ENCODE peak calls at places on chromosome 7, in six cellular contexts. One of them, this sample, is unnamed.

GRCh38 chr7:41220275-41220674 is 482.6 kb downstream of the INHBA start:
- DNase-seq in skeletal muscle cell: no peak
- DNase-seq in transverse colon: no peak
- DNase-seq in gastrocnemius medialis: no peak
- DNase-seq in GM23338: no peak
- DNase-seq in choroid plexus epithelial cell: no peak
- DNase-seq in this sample: no peak

GRCh38 chr7:8261711-8262695 is at the start of gene ICA1:
- DNase-seq in skeletal muscle cell: no peak
- DNase-seq in GM23338: peak
- DNase-seq in gastrocnemius medialis: peak
- DNase-seq in transverse colon: peak
- DNase-seq in choroid plexus epithelial cell: peak
- DNase-seq in this sample: no peak

GRCh38 chr7:27196287-27196739 is 3.6 kb downstream of the HOXA13 start:
- DNase-seq in GM23338: peak
- DNase-seq in skeletal muscle cell: no peak
- DNase-seq in transverse colon: peak
- DNase-seq in gastrocnemius medialis: no peak
- DNase-seq in choroid plexus epithelial cell: peak
- DNase-seq in this sample: peak

GRCh38 chr7:129690701-129691100 is 79.2 kb downstream of the NRF1 start:
- DNase-seq in transverse colon: no peak
- DNase-seq in gastrocnemius medialis: no peak
- DNase-seq in GM23338: no peak
- DNase-seq in skeletal muscle cell: no peak
- DNase-seq in choroid plexus epithelial cell: no peak
- DNase-seq in this sample: no peak

GRCh38 chr7:4271716-4272015 is 410.4 kb upstream of the FOXK1 start:
- DNase-seq in transverse colon: no peak
- DNase-seq in gastrocnemius medialis: no peak
- DNase-seq in GM23338: no peak
- DNase-seq in choroid plexus epithelial cell: no peak
- DNase-seq in skeletal muscle cell: no peak
- DNase-seq in this sample: no peak

GRCh38 chr7:75993689-75994387 is 557 bp downstream of the TMEM120A start:
- DNase-seq in choroid plexus epithelial cell: peak
- DNase-seq in skeletal muscle cell: no peak
- DNase-seq in GM23338: peak
- DNase-seq in gastrocnemius medialis: peak
- DNase-seq in transverse colon: peak
- DNase-seq in this sample: peak

GRCh38 chr7:54940748-54941147 is 78.1 kb upstream of the EGFR start:
- DNase-seq in transverse colon: no peak
- DNase-seq in gastrocnemius medialis: no peak
- DNase-seq in GM23338: no peak
- DNase-seq in skeletal muscle cell: no peak
- DNase-seq in choroid plexus epithelial cell: no peak
- DNase-seq in this sample: no peak

GRCh38 chr7:1550846-1551155 is 5.2 kb downstream of the TMEM184A start:
- DNase-seq in transverse colon: no peak
- DNase-seq in gastrocnemius medialis: no peak
- DNase-seq in skeletal muscle cell: no peak
- DNase-seq in GM23338: no peak
- DNase-seq in choroid plexus epithelial cell: no peak
- DNase-seq in this sample: no peak

GRCh38 chr7:98165827-98166667 is 45.2 kb upstream of the BHLHA15 start:
- DNase-seq in transverse colon: peak
- DNase-seq in skeletal muscle cell: no peak
- DNase-seq in gastrocnemius medialis: no peak
- DNase-seq in choroid plexus epithelial cell: peak
- DNase-seq in GM23338: peak
- DNase-seq in this sample: no peak

GRCh38 chr7:113389247-113389646 is 270.9 kb upstream of the SMIM30 start:
- DNase-seq in gastrocnemius medialis: no peak
- DNase-seq in GM23338: no peak
- DNase-seq in transverse colon: no peak
- DNase-seq in skeletal muscle cell: no peak
- DNase-seq in choroid plexus epithelial cell: no peak
- DNase-seq in this sample: no peak

GRCh38 chr7:115477193-115477651 is 553.3 kb downstream of the TFEC start:
- DNase-seq in transverse colon: peak
- DNase-seq in choroid plexus epithelial cell: peak
- DNase-seq in gastrocnemius medialis: no peak
- DNase-seq in skeletal muscle cell: no peak
- DNase-seq in GM23338: peak
- DNase-seq in this sample: no peak

DNA sequence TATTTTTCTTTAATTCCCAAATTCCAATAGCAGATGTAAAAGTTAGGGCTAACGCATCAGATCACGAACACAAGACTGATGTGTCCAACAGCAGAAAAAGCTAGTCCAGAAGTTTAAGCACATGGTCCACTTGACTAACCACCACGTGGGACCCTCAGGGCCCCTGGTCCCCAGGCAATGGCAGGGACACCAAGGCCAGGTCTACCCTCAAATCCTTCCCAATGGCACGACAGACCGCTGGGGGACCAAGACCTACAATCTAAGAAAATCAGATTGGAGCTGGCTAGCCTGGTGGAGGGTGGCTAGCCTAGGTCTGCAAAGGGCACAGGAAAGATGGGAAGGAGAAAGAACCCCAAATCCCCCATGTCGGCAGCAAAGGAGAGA is 1.5 kb downstream of the GIGYF1 start:
- DNase-seq in gastrocnemius medialis: no peak
- DNase-seq in transverse colon: no peak
- DNase-seq in GM23338: no peak
- DNase-seq in choroid plexus epithelial cell: no peak
- DNase-seq in skeletal muscle cell: no peak
- DNase-seq in this sample: no peak
- H3K4me3 ChIP-seq in gastrocnemius medialis: peak
- H3K4me3 ChIP-seq in transverse colon: peak
- H3K4me3 ChIP-seq in GM23338: peak
- H3K4me3 ChIP-seq in choroid plexus epithelial cell: peak
- H3K4me3 ChIP-seq in skeletal muscle cell: peak
- H3K4me3 ChIP-seq in this sample: peak

GRCh38 chr7:131003634-131004033 is 269.6 kb upstream of the KLF14 start:
- DNase-seq in choroid plexus epithelial cell: no peak
- DNase-seq in skeletal muscle cell: no peak
- DNase-seq in gastrocnemius medialis: no peak
- DNase-seq in GM23338: no peak
- DNase-seq in transverse colon: no peak
- DNase-seq in this sample: no peak
- H3K4me3 ChIP-seq in choroid plexus epithelial cell: no peak
- H3K4me3 ChIP-seq in skeletal muscle cell: no peak
- H3K4me3 ChIP-seq in gastrocnemius medialis: no peak
- H3K4me3 ChIP-seq in GM23338: no peak
- H3K4me3 ChIP-seq in transverse colon: no peak
- H3K4me3 ChIP-seq in this sample: no peak

GRCh38 chr7:151166629-151167196 is 781 bp downstream of the GBX1 start:
- DNase-seq in skeletal muscle cell: no peak
- DNase-seq in transverse colon: no peak
- DNase-seq in GM23338: peak
- DNase-seq in choroid plexus epithelial cell: no peak
- DNase-seq in gastrocnemius medialis: no peak
- DNase-seq in this sample: no peak
- H3K4me3 ChIP-seq in skeletal muscle cell: peak
- H3K4me3 ChIP-seq in transverse colon: peak
- H3K4me3 ChIP-seq in GM23338: peak
- H3K4me3 ChIP-seq in choroid plexus epithelial cell: no peak
- H3K4me3 ChIP-seq in gastrocnemius medialis: peak
- H3K4me3 ChIP-seq in this sample: peak

DNA sequence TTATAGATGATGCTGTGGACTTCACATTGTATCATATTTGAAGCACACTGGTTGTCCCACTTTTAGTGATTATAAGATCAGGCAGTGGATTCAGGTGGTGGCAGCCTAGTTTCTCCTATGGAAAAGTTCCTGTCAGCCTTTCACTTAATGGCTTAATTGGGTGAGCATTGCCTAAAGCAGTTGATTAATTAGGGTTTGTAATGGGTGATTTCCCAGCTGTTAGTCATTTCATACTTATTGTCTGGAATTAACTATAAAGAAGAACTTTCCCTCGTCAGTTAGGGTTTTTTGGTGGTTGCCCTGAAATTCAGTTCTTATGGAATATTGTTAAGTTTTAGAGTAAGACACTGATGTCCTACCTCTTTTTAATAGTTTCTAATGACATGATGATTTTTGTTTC is 78.8 kb downstream of the SLC25A40 start:
- DNase-seq in GM23338: no peak
- DNase-seq in skeletal muscle cell: no peak
- DNase-seq in transverse colon: no peak
- DNase-seq in choroid plexus epithelial cell: no peak
- DNase-seq in gastrocnemius medialis: no peak
- DNase-seq in this sample: no peak
- H3K4me3 ChIP-seq in GM23338: no peak
- H3K4me3 ChIP-seq in skeletal muscle cell: no peak
- H3K4me3 ChIP-seq in transverse colon: no peak
- H3K4me3 ChIP-seq in choroid plexus epithelial cell: no peak
- H3K4me3 ChIP-seq in gastrocnemius medialis: no peak
- H3K4me3 ChIP-seq in this sample: no peak

GRCh38 chr7:151650161-151650560 is 130.5 kb upstream of the RHEB start:
- DNase-seq in choroid plexus epithelial cell: no peak
- DNase-seq in skeletal muscle cell: no peak
- DNase-seq in GM23338: no peak
- DNase-seq in transverse colon: no peak
- DNase-seq in gastrocnemius medialis: no peak
- DNase-seq in this sample: no peak
- H3K4me3 ChIP-seq in choroid plexus epithelial cell: no peak
- H3K4me3 ChIP-seq in skeletal muscle cell: no peak
- H3K4me3 ChIP-seq in GM23338: no peak
- H3K4me3 ChIP-seq in transverse colon: no peak
- H3K4me3 ChIP-seq in gastrocnemius medialis: no peak
- H3K4me3 ChIP-seq in this sample: no peak

DNA sequence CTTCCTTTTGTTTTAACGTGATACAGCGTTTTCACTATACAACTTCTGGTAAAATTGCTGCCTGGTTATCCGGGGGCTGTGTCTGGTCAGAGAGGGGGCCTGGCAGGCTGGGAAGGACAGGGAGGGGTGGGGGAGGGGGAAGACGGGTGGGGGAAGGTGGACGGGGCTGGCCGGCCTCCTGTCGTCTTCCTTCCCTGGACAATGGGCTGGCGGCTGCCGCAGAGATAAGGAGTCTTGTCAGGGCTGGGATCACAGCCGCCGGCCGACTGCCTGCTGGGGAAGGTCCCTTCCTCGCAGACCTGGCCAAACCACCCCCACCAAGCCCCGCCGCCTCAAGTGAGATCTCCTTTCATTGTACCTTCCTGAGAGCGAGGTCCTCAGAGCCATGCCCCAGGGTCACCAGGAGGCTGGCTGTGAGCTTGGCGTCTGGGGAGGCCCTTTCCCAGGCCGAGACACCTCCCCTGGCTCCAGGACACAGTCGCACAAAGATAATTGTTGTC is 151.2 kb upstream of the TNRC18 start:
- DNase-seq in transverse colon: no peak
- DNase-seq in skeletal muscle cell: no peak
- DNase-seq in GM23338: peak
- DNase-seq in choroid plexus epithelial cell: no peak
- DNase-seq in gastrocnemius medialis: no peak
- DNase-seq in this sample: no peak
- H3K4me3 ChIP-seq in transverse colon: no peak
- H3K4me3 ChIP-seq in skeletal muscle cell: no peak
- H3K4me3 ChIP-seq in GM23338: peak
- H3K4me3 ChIP-seq in choroid plexus epithelial cell: peak
- H3K4me3 ChIP-seq in gastrocnemius medialis: no peak
- H3K4me3 ChIP-seq in this sample: peak

DNA sequence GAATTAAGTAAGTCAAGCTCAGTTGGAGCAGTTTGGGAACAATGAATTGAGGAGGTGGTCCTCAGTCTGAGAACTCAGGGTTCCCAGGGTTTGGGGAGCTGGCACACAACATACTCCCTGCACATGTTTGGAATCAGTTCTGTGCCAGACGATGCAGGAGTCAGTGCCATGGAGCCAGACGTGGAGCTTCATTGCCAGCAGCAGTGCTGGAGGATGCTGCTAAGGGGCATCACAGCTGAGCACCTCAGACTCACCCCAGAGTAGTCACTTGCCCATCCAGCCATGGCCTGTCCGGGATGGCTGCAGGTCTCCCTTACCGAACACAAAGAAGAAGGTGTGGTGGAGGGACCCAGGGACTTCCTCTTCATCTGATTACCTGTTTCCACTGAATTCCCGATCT is 7.9 kb downstream of the GIMAP5 start:
- DNase-seq in choroid plexus epithelial cell: no peak
- DNase-seq in transverse colon: no peak
- DNase-seq in GM23338: no peak
- DNase-seq in skeletal muscle cell: no peak
- DNase-seq in gastrocnemius medialis: no peak
- DNase-seq in this sample: no peak
- H3K4me3 ChIP-seq in choroid plexus epithelial cell: no peak
- H3K4me3 ChIP-seq in transverse colon: no peak
- H3K4me3 ChIP-seq in GM23338: no peak
- H3K4me3 ChIP-seq in skeletal muscle cell: no peak
- H3K4me3 ChIP-seq in gastrocnemius medialis: no peak
- H3K4me3 ChIP-seq in this sample: no peak

DNA sequence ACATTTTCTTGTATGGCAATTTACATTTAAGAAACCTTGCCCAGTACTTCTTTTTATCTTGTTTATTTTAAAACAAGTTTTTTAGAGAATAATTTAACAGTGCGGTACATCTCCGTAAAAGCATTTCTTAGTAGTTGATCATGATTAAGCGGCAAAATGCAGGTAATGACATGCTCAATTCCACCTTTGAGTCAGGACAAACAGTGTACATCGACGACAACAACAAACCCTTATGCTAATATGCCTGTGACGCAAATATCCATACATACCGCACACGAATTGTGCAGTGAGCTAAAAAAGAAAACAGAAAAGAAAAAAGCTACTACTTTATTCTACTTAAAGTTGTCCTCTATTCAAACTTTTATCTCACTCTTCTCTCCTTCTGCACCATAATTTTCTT is 1.9 kb downstream of the MAGI2 start:
- DNase-seq in GM23338: no peak
- DNase-seq in choroid plexus epithelial cell: no peak
- DNase-seq in skeletal muscle cell: no peak
- DNase-seq in transverse colon: no peak
- DNase-seq in gastrocnemius medialis: no peak
- DNase-seq in this sample: no peak
- H3K4me3 ChIP-seq in GM23338: peak
- H3K4me3 ChIP-seq in choroid plexus epithelial cell: peak
- H3K4me3 ChIP-seq in skeletal muscle cell: peak
- H3K4me3 ChIP-seq in transverse colon: peak
- H3K4me3 ChIP-seq in gastrocnemius medialis: peak
- H3K4me3 ChIP-seq in this sample: peak

This sample was measured in thoracic aorta.